ENCODE peak calls at places on chromosomes 16 and 17, in nine cellular contexts. E is astrocyte of the cerebellum; P is GM20000; N is fibroblast of villous mesenchyme; D is CD8-positive, alpha-beta T cell; A is PC-9; R is mesothelial cell of epicardium; B is body of pancreas; V is thyroid gland. Z is an unnamed sample.
A peak's percentile ranks its signal among the peaks of the same experiment; 100 is the strongest.

GRCh38 chr16:2776500-2777139 is 460 bp downstream of the ELOB start:
- DNase-seq in B (no peak), P (peak; percentile 66), R (peak; percentile 61), D (no peak), E (no peak), V (no peak), A (no peak), N (peak; percentile 29), Z (no peak)

GRCh38 chr17:80219777-80220708 is at the start of the genes SGSH and SLC26A11:
- DNase-seq in A (peak; percentile 66), E (peak; percentile 11), R (peak; percentile 82), D (peak; percentile 13), P (peak; percentile 94), B (peak; percentile 86), N (peak; percentile 65), V (peak; percentile 85), Z (peak; percentile 49)

GRCh38 chr17:75261336-75262111 is at the start of the genes GGA3 and MRPS7:
- DNase-seq in D (peak; percentile 93), B (peak; percentile 94), N (peak; percentile 94), V (peak; percentile 95), E (peak; percentile 77), P (peak; percentile 95), R (peak; percentile 96), A (peak; percentile 93), Z (peak; percentile 87)

GRCh38 chr17:43328650-43329049 is 70.1 kb upstream of the ARL4D start:
- DNase-seq in P (no peak), B (no peak), A (no peak), D (no peak), V (no peak), E (no peak), N (peak; percentile 44), R (no peak), Z (no peak)

GRCh38 chr17:17792143-17792550 is 44.6 kb downstream of the SREBF1 start:
- DNase-seq in A (no peak), N (no peak), B (no peak), P (no peak), E (no peak), R (no peak), D (no peak), V (no peak), Z (no peak)

GRCh38 chr17:61410100-61410551 is 10.5 kb downstream of the TBX2 start:
- DNase-seq in A (no peak), E (no peak), V (no peak), N (no peak), D (no peak), P (peak; percentile 30), R (peak; percentile 56), B (no peak), Z (no peak)

GRCh38 chr17:80337195-80337895 is 76.7 kb downstream of the RNF213 start:
- DNase-seq in E (no peak), A (no peak), B (no peak), V (no peak), N (no peak), P (no peak), R (no peak), D (no peak), Z (no peak)

GRCh38 chr17:82216301-82217119 is 3.9 kb upstream of the CCDC57 start:
- DNase-seq in P (peak; percentile 77), A (peak; percentile 86), B (peak; percentile 92), N (peak; percentile 81), V (peak; percentile 87), D (no peak), E (no peak), R (no peak), Z (no peak)

GRCh38 chr16:5176505-5176904 is 78.9 kb upstream of the EEF2KMT start:
- DNase-seq in A (no peak), P (no peak), R (no peak), N (no peak), D (no peak), E (no peak), B (no peak), V (no peak), Z (no peak)

GRCh38 chr16:68995011-68995504 is 110.4 kb upstream of the HAS3 start:
- DNase-seq in D (no peak), N (no peak), A (peak; percentile 25), E (no peak), R (no peak), P (no peak), B (peak; percentile 33), V (no peak), Z (no peak)
- TF ChIP-seq CTCF in D (no peak), N (peak; percentile 48), A (peak; percentile 35), E (peak; percentile 38), R (no peak), P (no peak), B (peak; percentile 42), V (peak; percentile 45), Z (no peak)

GRCh38 chr17:40884708-40885512 is at the start of gene KRT20:
- DNase-seq in D (no peak), N (no peak), E (no peak), A (no peak), P (no peak), V (no peak), R (no peak), B (no peak), Z (no peak)
- TF ChIP-seq CTCF in D (no peak), N (peak; percentile 17), E (no peak), A (peak; percentile 51), P (no peak), V (no peak), R (peak; percentile 46), B (no peak), Z (no peak)

GRCh38 chr16:84704253-84704652 is 4.5 kb downstream of the USP10 start:
- DNase-seq in P (no peak), D (no peak), E (no peak), N (no peak), V (no peak), R (no peak), B (no peak), A (no peak), Z (no peak)
- TF ChIP-seq CTCF in P (no peak), D (no peak), E (no peak), N (no peak), V (no peak), R (no peak), B (no peak), A (no peak), Z (no peak)

DNA sequence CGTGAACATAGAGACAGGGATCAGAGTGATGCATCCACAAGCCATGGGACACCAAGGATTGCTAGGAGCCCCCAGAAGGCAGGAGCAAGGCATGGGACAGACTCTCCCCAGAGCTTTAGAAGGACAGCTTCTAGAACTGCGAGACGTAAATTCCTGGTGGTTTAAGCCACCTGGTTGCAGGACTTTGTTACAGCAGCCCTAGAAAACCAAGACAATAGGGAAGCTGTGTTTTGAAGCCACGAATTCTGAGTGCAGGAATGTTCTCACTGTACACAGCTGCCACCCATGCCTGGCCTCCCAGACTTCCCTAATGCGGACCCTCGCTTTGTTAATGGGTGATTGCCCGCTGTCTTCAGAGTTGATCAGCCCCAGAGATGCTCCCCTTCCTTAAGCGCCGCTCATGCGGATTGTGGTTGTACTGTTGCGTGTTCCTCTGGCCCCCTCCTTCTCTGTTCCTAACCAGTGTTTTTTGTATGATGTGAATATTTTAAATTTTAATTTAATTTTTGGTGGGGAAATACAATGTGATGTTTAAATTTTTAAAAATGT is 177.1 kb downstream of the MSI2 start:
- DNase-seq in V (no peak), A (no peak), R (no peak), P (no peak), N (no peak), E (no peak), B (no peak), D (no peak), Z (no peak)
- TF ChIP-seq CTCF in V (no peak), A (no peak), R (no peak), P (no peak), N (no peak), E (peak; percentile 27), B (no peak), D (no peak), Z (no peak)